ENCODE peak calls at places on chromosomes 7 and 10, in eight cellular contexts. T, D, I, B, R, O, F and W are unnamed samples.
A peak's percentile ranks its signal among the peaks of the same experiment; 100 is the strongest.

GRCh38 chr10:76297787-76298281 is 866.4 kb downstream of the LRMDA start:
- DNase-seq in D (no peak), F (no peak), T (peak; percentile 57), I (no peak), O (no peak), R (peak; percentile 90), B (no peak), W (no peak)

GRCh38 chr7:5437987-5438386 is 14.4 kb upstream of the TNRC18 start:
- DNase-seq in D (no peak), R (no peak), T (peak; percentile 57), F (peak; percentile 60), O (no peak), B (no peak), I (no peak), W (no peak)

GRCh38 chr7:41987-42386 is 150.4 kb upstream of the FAM20C start:
- DNase-seq in B (no peak), I (no peak), O (no peak), F (no peak), T (no peak), D (no peak), R (no peak), W (peak; percentile 24)

GRCh38 chr7:130400120-130400572 is 19.9 kb downstream of the CPA1 start:
- DNase-seq in R (no peak), I (no peak), B (peak; percentile 44), F (no peak), T (no peak), O (no peak), D (no peak), W (no peak)

GRCh38 chr7:138460649-138461607 is 869 bp downstream of the TRIM24 start:
- DNase-seq in I (peak; percentile 60), T (peak; percentile 61), O (no peak), B (peak; percentile 59), F (peak; percentile 65), D (peak; percentile 23), R (peak; percentile 56), W (peak; percentile 81)

GRCh38 chr10:121935702-121936101 is 7.9 kb upstream of the ATE1 start:
- DNase-seq in R (no peak), B (no peak), F (peak; percentile 63), O (no peak), T (peak; percentile 42), D (no peak), I (no peak), W (no peak)

GRCh38 chr10:33798754-33799153 is 464.3 kb upstream of the NRP1 start:
- DNase-seq in R (no peak), D (no peak), F (peak; percentile 11), B (no peak), I (no peak), T (no peak), O (no peak), W (no peak)

GRCh38 chr7:80287400-80288174 is 153.0 kb downstream of the GNAI1 start:
- DNase-seq in R (no peak), O (no peak), D (no peak), I (no peak), T (no peak), B (no peak), F (no peak), W (no peak)

GRCh38 chr7:36045830-36046341 is 107.2 kb upstream of the EEPD1 start:
- DNase-seq in I (no peak), D (no peak), B (no peak), O (no peak), R (no peak), F (no peak), T (no peak), W (peak; percentile 79)

GRCh38 chr7:153415632-153416031 is 636.6 kb upstream of the DPP6 start:
- DNase-seq in I (no peak), B (no peak), F (no peak), O (no peak), T (no peak), D (no peak), R (no peak), W (no peak)

GRCh38 chr7:100880645-100881044 is 5.7 kb downstream of the SRRT start:
- DNase-seq in O (no peak), F (no peak), I (no peak), T (no peak), R (no peak), D (no peak), B (no peak), W (no peak)